ENCODE peak calls at places on chromosome 10, in nine cellular contexts. One of them, this sample, is unnamed.

GRCh38 chr10:71708301-71708703 is 11.3 kb downstream of the C10orf105 start:
- DNase-seq in dorsolateral prefrontal cortex: peak; percentile 61
- DNase-seq in cardiac muscle cell: peak; percentile 74
- DNase-seq in NB4: peak; percentile 71
- DNase-seq in choroid plexus epithelial cell: peak; percentile 49
- DNase-seq in fibroblast of lung: peak; percentile 19
- DNase-seq in cardiac fibroblast: peak; percentile 43
- DNase-seq in thoracic aorta: no peak
- DNase-seq in OCI-LY7: peak; percentile 73
- DNase-seq in this sample: peak; percentile 48

GRCh38 chr10:110972231-110973134 is 53.1 kb downstream of the SHOC2 start:
- DNase-seq in dorsolateral prefrontal cortex: no peak
- DNase-seq in cardiac muscle cell: no peak
- DNase-seq in NB4: no peak
- DNase-seq in choroid plexus epithelial cell: no peak
- DNase-seq in fibroblast of lung: no peak
- DNase-seq in cardiac fibroblast: no peak
- DNase-seq in thoracic aorta: no peak
- DNase-seq in OCI-LY7: no peak
- DNase-seq in this sample: no peak

GRCh38 chr10:47372726-47373125 is 11.4 kb downstream of the ZNF488 start:
- DNase-seq in dorsolateral prefrontal cortex: no peak
- DNase-seq in cardiac muscle cell: no peak
- DNase-seq in NB4: no peak
- DNase-seq in choroid plexus epithelial cell: no peak
- DNase-seq in fibroblast of lung: no peak
- DNase-seq in cardiac fibroblast: no peak
- DNase-seq in thoracic aorta: no peak
- DNase-seq in OCI-LY7: no peak
- DNase-seq in this sample: no peak

GRCh38 chr10:131816157-131816775 is 84.5 kb upstream of the PPP2R2D start:
- DNase-seq in dorsolateral prefrontal cortex: peak; percentile 9
- DNase-seq in cardiac muscle cell: no peak
- DNase-seq in NB4: no peak
- DNase-seq in choroid plexus epithelial cell: no peak
- DNase-seq in fibroblast of lung: no peak
- DNase-seq in cardiac fibroblast: no peak
- DNase-seq in thoracic aorta: no peak
- DNase-seq in OCI-LY7: no peak
- DNase-seq in this sample: no peak

GRCh38 chr10:34102237-34102673 is 712.8 kb downstream of the PARD3 start:
- DNase-seq in dorsolateral prefrontal cortex: no peak
- DNase-seq in cardiac muscle cell: no peak
- DNase-seq in NB4: no peak
- DNase-seq in choroid plexus epithelial cell: no peak
- DNase-seq in fibroblast of lung: peak; percentile 50
- DNase-seq in cardiac fibroblast: peak; percentile 83
- DNase-seq in thoracic aorta: peak; percentile 29
- DNase-seq in OCI-LY7: no peak
- DNase-seq in this sample: peak; percentile 68

GRCh38 chr10:124152139-124152780 is 58.9 kb upstream of the CHST15 start:
- DNase-seq in dorsolateral prefrontal cortex: no peak
- DNase-seq in cardiac muscle cell: no peak
- DNase-seq in NB4: no peak
- DNase-seq in choroid plexus epithelial cell: peak; percentile 68
- DNase-seq in fibroblast of lung: peak; percentile 89
- DNase-seq in cardiac fibroblast: peak; percentile 58
- DNase-seq in thoracic aorta: peak; percentile 36
- DNase-seq in OCI-LY7: no peak
- DNase-seq in this sample: peak; percentile 80

GRCh38 chr10:69057951-69058297 is 30.0 kb upstream of the SRGN start:
- DNase-seq in dorsolateral prefrontal cortex: no peak
- DNase-seq in cardiac muscle cell: no peak
- DNase-seq in NB4: no peak
- DNase-seq in choroid plexus epithelial cell: peak; percentile 46
- DNase-seq in fibroblast of lung: peak; percentile 73
- DNase-seq in cardiac fibroblast: peak; percentile 67
- DNase-seq in thoracic aorta: no peak
- DNase-seq in OCI-LY7: no peak
- DNase-seq in this sample: peak; percentile 24

GRCh38 chr10:121448768-121449456 is 149.3 kb downstream of the FGFR2 start:
- DNase-seq in dorsolateral prefrontal cortex: no peak
- DNase-seq in cardiac muscle cell: no peak
- DNase-seq in NB4: no peak
- DNase-seq in choroid plexus epithelial cell: no peak
- DNase-seq in fibroblast of lung: no peak
- DNase-seq in cardiac fibroblast: no peak
- DNase-seq in thoracic aorta: no peak
- DNase-seq in OCI-LY7: no peak
- DNase-seq in this sample: no peak

GRCh38 chr10:35362701-35363350 is 26.5 kb downstream of the CCNY start:
- DNase-seq in dorsolateral prefrontal cortex: no peak
- DNase-seq in cardiac muscle cell: no peak
- DNase-seq in NB4: no peak
- DNase-seq in choroid plexus epithelial cell: no peak
- DNase-seq in fibroblast of lung: no peak
- DNase-seq in cardiac fibroblast: no peak
- DNase-seq in thoracic aorta: no peak
- DNase-seq in OCI-LY7: no peak
- DNase-seq in this sample: no peak

GRCh38 chr10:23403719-23404118 is 35.2 kb upstream of the OTUD1 start:
- DNase-seq in dorsolateral prefrontal cortex: no peak
- DNase-seq in cardiac muscle cell: no peak
- DNase-seq in NB4: no peak
- DNase-seq in choroid plexus epithelial cell: no peak
- DNase-seq in fibroblast of lung: no peak
- DNase-seq in cardiac fibroblast: no peak
- DNase-seq in thoracic aorta: no peak
- DNase-seq in OCI-LY7: no peak
- DNase-seq in this sample: no peak

GRCh38 chr10:72899545-72899944 is 6.0 kb downstream of the OIT3 start:
- DNase-seq in dorsolateral prefrontal cortex: no peak
- DNase-seq in cardiac muscle cell: no peak
- DNase-seq in NB4: no peak
- DNase-seq in choroid plexus epithelial cell: no peak
- DNase-seq in fibroblast of lung: no peak
- DNase-seq in cardiac fibroblast: no peak
- DNase-seq in thoracic aorta: no peak
- DNase-seq in OCI-LY7: no peak
- DNase-seq in this sample: no peak

GRCh38 chr10:114337510-114338462 is 66.5 kb downstream of the AFAP1L2 start:
- DNase-seq in dorsolateral prefrontal cortex: no peak
- DNase-seq in cardiac muscle cell: no peak
- DNase-seq in NB4: no peak
- DNase-seq in choroid plexus epithelial cell: no peak
- DNase-seq in fibroblast of lung: peak; percentile 66
- DNase-seq in cardiac fibroblast: no peak
- DNase-seq in thoracic aorta: no peak
- DNase-seq in OCI-LY7: no peak
- DNase-seq in this sample: no peak

GRCh38 chr10:110323503-110323902 is 18.8 kb upstream of the SMNDC1 start:
- DNase-seq in dorsolateral prefrontal cortex: no peak
- DNase-seq in cardiac muscle cell: no peak
- DNase-seq in NB4: no peak
- DNase-seq in choroid plexus epithelial cell: peak; percentile 82
- DNase-seq in fibroblast of lung: peak; percentile 95
- DNase-seq in cardiac fibroblast: peak; percentile 95
- DNase-seq in thoracic aorta: no peak
- DNase-seq in OCI-LY7: no peak
- DNase-seq in this sample: peak; percentile 96

GRCh38 chr10:35335718-35336083 is 608 bp upstream of the CCNY start:
- DNase-seq in dorsolateral prefrontal cortex: no peak
- DNase-seq in cardiac muscle cell: no peak
- DNase-seq in NB4: peak; percentile 27
- DNase-seq in choroid plexus epithelial cell: no peak
- DNase-seq in fibroblast of lung: peak; percentile 46
- DNase-seq in cardiac fibroblast: peak; percentile 28
- DNase-seq in thoracic aorta: no peak
- DNase-seq in OCI-LY7: peak; percentile 43
- DNase-seq in this sample: peak; percentile 42

GRCh38 chr10:124992462-124993344 is 50.8 kb downstream of the ZRANB1 start:
- DNase-seq in dorsolateral prefrontal cortex: no peak
- DNase-seq in cardiac muscle cell: peak; percentile 57
- DNase-seq in NB4: peak; percentile 65
- DNase-seq in choroid plexus epithelial cell: peak; percentile 88
- DNase-seq in fibroblast of lung: peak; percentile 54
- DNase-seq in cardiac fibroblast: peak; percentile 79
- DNase-seq in thoracic aorta: no peak
- DNase-seq in OCI-LY7: peak; percentile 65
- DNase-seq in this sample: peak; percentile 88

GRCh38 chr10:122461729-122462532 is 578 bp downstream of the HTRA1 start:
- DNase-seq in dorsolateral prefrontal cortex: no peak
- DNase-seq in cardiac muscle cell: peak; percentile 58
- DNase-seq in NB4: no peak
- DNase-seq in choroid plexus epithelial cell: peak; percentile 32
- DNase-seq in fibroblast of lung: peak; percentile 39
- DNase-seq in cardiac fibroblast: peak; percentile 16
- DNase-seq in thoracic aorta: no peak
- DNase-seq in OCI-LY7: no peak
- DNase-seq in this sample: no peak

GRCh38 chr10:75660833-75661232 is 229.4 kb downstream of the LRMDA start:
- DNase-seq in dorsolateral prefrontal cortex: no peak
- DNase-seq in cardiac muscle cell: no peak
- DNase-seq in NB4: no peak
- DNase-seq in choroid plexus epithelial cell: no peak
- DNase-seq in fibroblast of lung: peak; percentile 70
- DNase-seq in cardiac fibroblast: no peak
- DNase-seq in thoracic aorta: no peak
- DNase-seq in OCI-LY7: no peak
- DNase-seq in this sample: no peak
- TF ChIP-seq CTCF in dorsolateral prefrontal cortex: no peak
- TF ChIP-seq CTCF in cardiac muscle cell: no peak
- TF ChIP-seq CTCF in NB4: no peak
- TF ChIP-seq CTCF in choroid plexus epithelial cell: no peak
- TF ChIP-seq CTCF in fibroblast of lung: no peak
- TF ChIP-seq CTCF in cardiac fibroblast: no peak
- TF ChIP-seq CTCF in thoracic aorta: no peak
- TF ChIP-seq CTCF in OCI-LY7: no peak
- TF ChIP-seq CTCF in this sample: no peak

DNA sequence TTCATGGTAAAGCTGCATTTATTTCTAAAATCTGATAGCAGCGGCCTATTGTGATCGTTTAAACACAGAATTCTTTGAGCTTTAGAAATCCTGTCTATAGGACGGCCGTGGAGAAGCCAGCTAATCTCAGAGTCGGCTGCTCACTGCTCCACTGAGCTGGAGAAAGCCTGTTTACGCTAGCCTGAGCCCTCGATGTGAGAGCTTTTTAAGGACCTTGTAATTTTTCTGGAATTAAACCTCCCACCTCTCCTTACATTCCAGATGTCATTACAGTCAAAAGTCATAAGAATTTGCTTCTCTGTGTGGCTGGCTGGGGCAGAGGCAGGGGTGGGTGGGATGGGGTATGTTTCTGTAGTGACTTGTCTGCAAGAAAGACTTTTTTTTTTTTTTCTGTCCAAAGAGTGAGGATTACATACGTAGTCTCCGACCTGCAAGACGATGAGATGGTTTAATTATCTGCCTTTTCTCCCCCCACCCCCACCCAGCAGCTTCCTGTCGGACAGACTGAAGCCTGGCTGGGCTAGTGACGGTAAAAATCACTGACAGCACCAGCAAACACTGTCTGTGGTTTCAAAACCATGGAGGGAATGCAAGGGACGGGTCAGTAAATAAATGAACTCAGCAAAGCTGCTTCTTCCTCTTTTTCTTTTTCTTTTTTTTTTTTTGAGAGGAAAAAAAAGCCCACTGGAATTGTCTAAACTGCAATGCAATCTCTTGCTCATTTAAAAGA is 31.8 kb downstream of the TRIM8 start:
- DNase-seq in dorsolateral prefrontal cortex: no peak
- DNase-seq in cardiac muscle cell: no peak
- DNase-seq in NB4: peak; percentile 92
- DNase-seq in choroid plexus epithelial cell: peak; percentile 99
- DNase-seq in fibroblast of lung: peak; percentile 98
- DNase-seq in cardiac fibroblast: peak; percentile 91
- DNase-seq in thoracic aorta: no peak
- DNase-seq in OCI-LY7: no peak
- DNase-seq in this sample: peak; percentile 93
- H3K4me3 ChIP-seq in dorsolateral prefrontal cortex: no peak overlapping the region
- H3K4me3 ChIP-seq in cardiac muscle cell: no peak overlapping the region
- H3K4me3 ChIP-seq in NB4: no peak overlapping the region
- H3K4me3 ChIP-seq in choroid plexus epithelial cell: no peak overlapping the region
- H3K4me3 ChIP-seq in fibroblast of lung: no peak overlapping the region
- H3K4me3 ChIP-seq in cardiac fibroblast: no peak overlapping the region
- H3K4me3 ChIP-seq in thoracic aorta: no peak overlapping the region
- H3K4me3 ChIP-seq in OCI-LY7: no peak overlapping the region
- H3K4me3 ChIP-seq in this sample: peak overlapping the region; percentile 18

DNA sequence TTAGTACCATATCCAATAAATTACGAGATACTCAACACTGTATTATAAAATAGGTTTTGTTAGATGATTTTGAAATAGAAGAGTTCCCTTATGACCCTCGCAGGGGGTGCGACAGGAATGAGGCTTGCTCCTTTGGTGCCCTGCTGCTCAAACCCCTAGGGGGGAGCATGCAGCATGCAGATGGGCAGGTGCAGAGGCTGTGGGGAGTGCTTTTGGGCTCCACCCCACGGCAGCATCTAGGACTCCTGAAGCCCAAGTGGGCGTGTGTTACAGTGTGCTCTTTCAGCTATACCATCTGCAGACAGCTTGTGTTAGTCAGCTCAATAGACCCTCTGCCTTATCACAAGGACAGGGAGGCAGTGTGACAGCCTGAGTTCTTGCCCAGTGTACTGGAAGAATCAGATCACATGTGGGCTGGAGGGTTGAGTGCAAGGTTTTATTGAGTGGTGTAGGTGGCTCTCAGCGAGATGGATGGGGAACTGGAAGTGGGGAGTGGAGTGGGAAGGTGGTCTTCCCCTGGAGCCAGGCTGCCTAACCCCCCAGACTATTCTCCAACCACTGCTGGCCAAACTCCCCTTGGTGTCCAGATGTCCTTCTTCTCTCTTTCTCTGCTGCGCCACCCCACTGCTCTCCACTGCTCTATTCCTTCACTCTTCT is 3.1 kb upstream of the MRC1 start:
- DNase-seq in dorsolateral prefrontal cortex: no peak
- DNase-seq in cardiac muscle cell: peak; percentile 16
- DNase-seq in NB4: peak; percentile 4
- DNase-seq in choroid plexus epithelial cell: no peak
- DNase-seq in fibroblast of lung: no peak
- DNase-seq in cardiac fibroblast: no peak
- DNase-seq in thoracic aorta: no peak
- DNase-seq in OCI-LY7: peak; percentile 4
- DNase-seq in this sample: no peak
- TF ChIP-seq CTCF in dorsolateral prefrontal cortex: no peak
- TF ChIP-seq CTCF in cardiac muscle cell: no peak
- TF ChIP-seq CTCF in NB4: no peak
- TF ChIP-seq CTCF in choroid plexus epithelial cell: no peak
- TF ChIP-seq CTCF in fibroblast of lung: no peak
- TF ChIP-seq CTCF in cardiac fibroblast: no peak
- TF ChIP-seq CTCF in thoracic aorta: no peak
- TF ChIP-seq CTCF in OCI-LY7: peak; percentile 48
- TF ChIP-seq CTCF in this sample: peak; percentile 2

DNA sequence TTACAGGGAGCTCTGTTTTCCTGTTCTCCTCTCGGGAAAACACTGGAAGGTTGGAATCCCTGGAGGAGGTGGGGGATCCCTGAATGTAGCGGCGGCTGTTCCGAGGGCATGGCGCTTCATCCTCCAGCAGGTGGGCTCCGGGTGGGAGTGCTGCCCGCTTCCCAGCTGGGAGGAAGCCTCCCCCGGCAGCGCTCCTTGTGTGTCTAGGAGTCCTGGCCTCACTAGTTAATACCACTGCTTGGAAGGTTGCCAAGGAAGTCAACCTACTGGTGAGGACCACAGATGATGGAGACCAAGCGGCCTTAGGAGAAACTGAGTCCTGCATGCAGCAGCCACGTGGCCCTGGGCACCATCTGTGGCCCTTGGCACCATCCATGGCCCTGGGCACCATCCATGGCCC is 151.9 kb upstream of the PFKP start:
- DNase-seq in dorsolateral prefrontal cortex: no peak
- DNase-seq in cardiac muscle cell: no peak
- DNase-seq in NB4: no peak
- DNase-seq in choroid plexus epithelial cell: no peak
- DNase-seq in fibroblast of lung: no peak
- DNase-seq in cardiac fibroblast: no peak
- DNase-seq in thoracic aorta: no peak
- DNase-seq in OCI-LY7: no peak
- DNase-seq in this sample: no peak
- H3K4me3 ChIP-seq in dorsolateral prefrontal cortex: no peak overlapping the region
- H3K4me3 ChIP-seq in cardiac muscle cell: no peak overlapping the region
- H3K4me3 ChIP-seq in NB4: no peak overlapping the region
- H3K4me3 ChIP-seq in choroid plexus epithelial cell: no peak overlapping the region
- H3K4me3 ChIP-seq in fibroblast of lung: no peak overlapping the region
- H3K4me3 ChIP-seq in cardiac fibroblast: no peak overlapping the region
- H3K4me3 ChIP-seq in thoracic aorta: no peak overlapping the region
- H3K4me3 ChIP-seq in OCI-LY7: no peak overlapping the region
- H3K4me3 ChIP-seq in this sample: no peak overlapping the region